ENCODE peak calls at places on chromosomes 7 and 10, in four cellular contexts. Q, G, R and D are unnamed samples.

GRCh38 chr7:888081-889024 is 12.0 kb downstream of the GET4 start:
- DNase-seq in Q (no peak), G (no peak), R (no peak), D (no peak)

GRCh38 chr7:44729949-44730590 is 18.6 kb upstream of the ZMIZ2 start:
- DNase-seq in Q (no peak), G (no peak), R (no peak), D (no peak)

GRCh38 chr7:94701555-94701973 is 45.6 kb upstream of the SGCE start:
- DNase-seq in Q (no peak), G (peak), R (no peak), D (no peak)

GRCh38 chr10:93334901-93335312 is 147.2 kb downstream of the MYOF start:
- DNase-seq in Q (no peak), G (peak), R (no peak), D (no peak)

GRCh38 chr7:17786314-17786852 is 153.9 kb downstream of the SNX13 start:
- DNase-seq in Q (no peak), G (no peak), R (peak), D (no peak)

GRCh38 chr10:88379575-88379974 is 203.5 kb downstream of the RNLS start:
- DNase-seq in Q (no peak), G (peak), R (no peak), D (peak)

GRCh38 chr10:88850712-88851111 is 932 bp downstream of the ANKRD22 start:
- DNase-seq in Q (no peak), G (no peak), R (no peak), D (no peak)

GRCh38 chr10:131722525-131723264 is 178.1 kb upstream of the PPP2R2D start:
- DNase-seq in Q (no peak), G (no peak), R (peak), D (no peak)

GRCh38 chr10:88120599-88121333 is 257.3 kb downstream of the PTEN start:
- DNase-seq in Q (no peak), G (no peak), R (no peak), D (no peak)

GRCh38 chr7:134448359-134449229 is 10.3 kb downstream of the AKR1B1 start:
- DNase-seq in Q (no peak), G (peak), R (no peak), D (no peak)

GRCh38 chr10:109156396-109156795 is 766.9 kb downstream of the XPNPEP1 start:
- DNase-seq in Q (no peak), G (no peak), R (no peak), D (no peak)

GRCh38 chr10:17951868-17952371 is at the start of gene SLC39A12:
- DNase-seq in Q (no peak), G (peak), R (no peak), D (no peak)

GRCh38 chr7:50446542-50446960 is 3.6 kb downstream of the FIGNL1 start:
- DNase-seq in Q (no peak), G (peak), R (no peak), D (no peak)

GRCh38 chr10:101310528-101311439 is 43.2 kb upstream of the BTRC start:
- DNase-seq in Q (no peak), G (no peak), R (no peak), D (no peak)

GRCh38 chr7:94374231-94374630 is 20.5 kb upstream of the COL1A2 start:
- DNase-seq in Q (peak), G (peak), R (peak), D (peak)

GRCh38 chr10:129193148-129193547 is 273.9 kb upstream of the MGMT start:
- DNase-seq in Q (no peak), G (peak), R (no peak), D (no peak)

GRCh38 chr7:98133181-98133580 is 26.5 kb downstream of the LMTK2 start:
- DNase-seq in Q (no peak), G (peak), R (no peak), D (peak)

GRCh38 chr10:84328303-84329093 is at the start of gene CCSER2:
- DNase-seq in Q (peak), G (peak), R (peak), D (peak)

GRCh38 chr7:81956520-81956919 is 186.7 kb upstream of the HGF start:
- DNase-seq in Q (no peak), G (peak), R (no peak), D (no peak)
- TF ChIP-seq CTCF in Q (peak), G (peak), R (peak), D (peak)

GRCh38 chr7:14424675-14425074 is 435.2 kb upstream of the ETV1 start:
- DNase-seq in Q (no peak), G (peak), R (no peak), D (no peak)
- TF ChIP-seq CTCF in Q (no peak), G (peak), R (no peak), D (no peak)

GRCh38 chr10:114025610-114026130 is 18.0 kb upstream of the ADRB1 start:
- DNase-seq in Q (no peak), G (no peak), R (no peak), D (no peak)
- TF ChIP-seq CTCF in Q (no peak), G (no peak), R (no peak), D (no peak)

GRCh38 chr7:125645770-125646169 is 716.1 kb upstream of the POT1 start:
- DNase-seq in Q (no peak), G (no peak), R (no peak), D (no peak)
- TF ChIP-seq CTCF in Q (no peak), G (no peak), R (no peak), D (no peak)